ENCODE peak calls at places on chromosomes 4 and X, in six cellular contexts. M, H, E, D, X and B are unnamed samples.

GRCh38 chrX:117808413-117808812 is 308.2 kb downstream of the KLHL13 start:
- DNase-seq in H (no peak), X (no peak), D (no peak), M (peak), E (peak), B (no peak)

GRCh38 chrX:68432648-68433047 is 647 bp downstream of the OPHN1 start:
- DNase-seq in X (peak), D (peak), E (no peak), M (no peak), H (peak), B (no peak)

GRCh38 chr4:89363786-89364185 is 56.2 kb upstream of the GPRIN3 start:
- DNase-seq in D (no peak), H (no peak), M (no peak), E (peak), X (no peak), B (no peak)

GRCh38 chrX:22118161-22118830 is 86.2 kb downstream of the PHEX start:
- DNase-seq in H (peak), D (peak), E (no peak), M (no peak), X (peak), B (no peak)

GRCh38 chr4:100312615-100313355 is 122.5 kb upstream of the DDIT4L start:
- DNase-seq in X (no peak), M (no peak), D (no peak), E (no peak), H (no peak), B (no peak)

GRCh38 chr4:1752284-1753041 is 31.1 kb downstream of the TACC3 start:
- DNase-seq in M (no peak), X (no peak), E (no peak), H (peak), D (no peak), B (no peak)

GRCh38 chr4:17033256-17034245 is 135.1 kb upstream of the LDB2 start:
- DNase-seq in X (no peak), E (no peak), M (no peak), D (no peak), H (peak), B (no peak)

GRCh38 chr4:114383721-114384120 is 214.9 kb upstream of the UGT8 start:
- DNase-seq in D (no peak), X (peak), E (no peak), M (no peak), H (peak), B (no peak)

GRCh38 chrX:43655961-43656494 is at the start of gene MAOA:
- DNase-seq in X (peak), M (no peak), H (no peak), E (peak), D (peak), B (peak)

GRCh38 chr4:1208266-1208961 is 36.0 kb upstream of the SPON2 start:
- DNase-seq in H (no peak), D (no peak), X (no peak), E (no peak), M (no peak), B (no peak)

GRCh38 chr4:111464251-111465045 is 680.8 kb upstream of the FAM241A start:
- DNase-seq in H (no peak), M (no peak), E (no peak), X (no peak), D (no peak), B (no peak)

GRCh38 chrX:64198046-64198445 is 7.5 kb downstream of the AMER1 start:
- DNase-seq in M (no peak), H (no peak), D (no peak), E (no peak), X (no peak), B (no peak)

GRCh38 chr4:187006189-187006618 is 282.5 kb upstream of the FAT1 start:
- DNase-seq in E (no peak), X (peak), M (no peak), H (peak), D (peak), B (no peak)

GRCh38 chrX:120514236-120514635 is 45.1 kb upstream of the LAMP2 start:
- DNase-seq in D (peak), X (peak), H (peak), E (peak), M (no peak), B (no peak)

GRCh38 chr4:153521467-153521866 is 55.3 kb downstream of the TMEM131L start:
- DNase-seq in X (no peak), M (no peak), E (no peak), D (no peak), H (no peak), B (no peak)

GRCh38 chrX:40316502-40316901 is 218.7 kb upstream of the BCOR start:
- DNase-seq in H (no peak), D (no peak), M (no peak), X (no peak), E (no peak), B (no peak)

GRCh38 chr4:5611656-5612187 is 96.6 kb downstream of the EVC2 start:
- DNase-seq in E (no peak), D (no peak), X (no peak), M (no peak), H (peak), B (no peak)

GRCh38 chrX:134908235-134908834 is 82.5 kb upstream of the SMIM10 start:
- DNase-seq in E (no peak), D (peak), H (peak), X (peak), M (no peak), B (no peak)

GRCh38 chr4:22047793-22048192 is 99.2 kb upstream of the KCNIP4 start:
- DNase-seq in D (no peak), M (no peak), X (no peak), E (no peak), H (no peak), B (no peak)

GRCh38 chrX:74925210-74926088 is at the start of gene NEXMIF:
- DNase-seq in D (peak), E (peak), H (no peak), M (no peak), X (peak), B (peak)

GRCh38 chrX:24862343-24862742 is 153.4 kb downstream of the ARX start:
- DNase-seq in X (peak), E (no peak), D (no peak), M (no peak), H (peak), B (no peak)

GRCh38 chr4:52594961-52595360 is 64.1 kb downstream of the USP46 start:
- DNase-seq in H (peak), M (no peak), E (no peak), X (peak), D (no peak), B (no peak)

GRCh38 chrX:40037367-40037766 is 60.4 kb downstream of the BCOR start:
- DNase-seq in D (no peak), H (no peak), M (no peak), X (no peak), E (no peak), B (no peak)

GRCh38 chrX:133269168-133269567 is 51.0 kb upstream of the TFDP3 start:
- DNase-seq in E (no peak), H (no peak), M (no peak), D (no peak), X (no peak), B (no peak)

GRCh38 chrX:134570899-134571298 is 87.4 kb downstream of the PLAC1 start:
- DNase-seq in E (no peak), H (no peak), M (no peak), X (peak), D (no peak), B (no peak)

GRCh38 chr4:186012071-186012470 is 56.9 kb upstream of the TLR3 start:
- DNase-seq in D (no peak), E (no peak), H (no peak), X (no peak), M (no peak), B (no peak)

GRCh38 chrX:635428-636192 is 5.0 kb downstream of the SHOX start:
- DNase-seq in M (no peak), H (no peak), E (peak), X (no peak), D (no peak), B (no peak)

GRCh38 chr4:156638925-156639605 is 332.5 kb downstream of the PDGFC start:
- DNase-seq in H (peak), M (no peak), E (no peak), D (peak), X (peak), B (no peak)

GRCh38 chr4:169774466-169775445 is 17.0 kb upstream of the HPF1 start:
- DNase-seq in M (no peak), D (no peak), E (peak), H (no peak), X (no peak), B (no peak)

GRCh38 chr4:151400343-151400742 is 8.6 kb upstream of the FHIP1A start:
- DNase-seq in D (no peak), X (no peak), E (no peak), H (no peak), M (no peak), B (no peak)

DNA sequence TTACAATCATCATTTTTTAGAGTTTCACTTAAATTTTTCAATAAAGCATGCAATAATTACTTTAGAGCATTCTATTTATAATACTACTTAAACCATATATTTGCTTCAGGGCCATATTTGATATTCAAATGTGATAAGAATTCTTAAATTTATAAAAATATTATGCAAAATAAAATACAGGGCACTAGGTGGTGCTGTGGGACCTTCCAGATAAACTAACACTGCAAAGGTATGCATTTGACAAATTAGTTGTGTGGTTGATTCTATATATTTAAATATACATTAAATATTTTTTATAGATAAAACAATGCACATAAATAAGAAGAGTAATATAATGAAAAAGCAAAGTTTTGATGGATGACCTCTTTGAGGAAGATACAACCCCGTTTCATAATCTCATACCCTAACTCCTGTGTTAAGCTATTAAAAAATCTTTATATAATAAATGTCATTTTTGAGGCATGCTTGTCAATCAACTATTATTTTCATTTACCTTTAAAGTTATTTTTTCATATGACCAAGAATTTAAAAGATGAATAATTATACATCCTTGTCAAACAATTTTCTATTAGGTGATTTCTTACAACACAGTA is 128.4 kb downstream of the REELD1 start:
- DNase-seq in D (peak), M (no peak), X (peak), E (no peak), H (peak), B (no peak)
- H4K91ac ChIP-seq in D (no peak), M (no peak), X (no peak), E (no peak), H (no peak), B (no peak)

DNA sequence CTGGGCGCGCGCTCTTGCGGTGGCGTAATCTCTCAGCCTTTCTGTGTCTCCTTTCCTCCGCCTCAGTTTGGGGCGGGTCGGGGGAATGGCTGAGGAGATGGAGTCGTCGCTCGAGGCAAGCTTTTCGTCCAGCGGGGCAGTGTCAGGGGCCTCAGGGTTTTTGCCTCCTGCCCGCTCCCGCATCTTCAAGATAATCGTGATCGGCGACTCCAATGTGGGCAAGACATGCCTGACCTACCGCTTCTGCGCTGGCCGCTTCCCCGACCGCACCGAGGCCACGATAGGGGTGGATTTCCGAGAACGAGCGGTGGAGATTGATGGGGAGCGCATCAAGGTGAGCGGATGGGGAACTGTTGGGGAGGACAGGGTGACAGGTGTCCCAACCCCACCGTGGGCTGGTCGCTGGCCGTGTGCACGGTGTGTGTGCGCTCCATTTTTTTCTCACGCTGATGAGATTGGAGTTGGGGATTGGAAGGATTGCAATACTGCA is at the start of gene RAB33B:
- DNase-seq in H (peak), E (no peak), M (no peak), D (peak), X (peak), B (no peak)
- H3K23ac ChIP-seq in H (peak), E (no peak), M (no peak), D (no peak), X (peak), B (peak)

GRCh38 chr4:7233601-7234000 is 41.3 kb downstream of the SORCS2 start:
- DNase-seq in X (no peak), E (no peak), M (no peak), H (no peak), D (no peak), B (no peak)
- H4K91ac ChIP-seq in X (no peak), E (no peak), M (no peak), H (no peak), D (no peak), B (no peak)

DNA sequence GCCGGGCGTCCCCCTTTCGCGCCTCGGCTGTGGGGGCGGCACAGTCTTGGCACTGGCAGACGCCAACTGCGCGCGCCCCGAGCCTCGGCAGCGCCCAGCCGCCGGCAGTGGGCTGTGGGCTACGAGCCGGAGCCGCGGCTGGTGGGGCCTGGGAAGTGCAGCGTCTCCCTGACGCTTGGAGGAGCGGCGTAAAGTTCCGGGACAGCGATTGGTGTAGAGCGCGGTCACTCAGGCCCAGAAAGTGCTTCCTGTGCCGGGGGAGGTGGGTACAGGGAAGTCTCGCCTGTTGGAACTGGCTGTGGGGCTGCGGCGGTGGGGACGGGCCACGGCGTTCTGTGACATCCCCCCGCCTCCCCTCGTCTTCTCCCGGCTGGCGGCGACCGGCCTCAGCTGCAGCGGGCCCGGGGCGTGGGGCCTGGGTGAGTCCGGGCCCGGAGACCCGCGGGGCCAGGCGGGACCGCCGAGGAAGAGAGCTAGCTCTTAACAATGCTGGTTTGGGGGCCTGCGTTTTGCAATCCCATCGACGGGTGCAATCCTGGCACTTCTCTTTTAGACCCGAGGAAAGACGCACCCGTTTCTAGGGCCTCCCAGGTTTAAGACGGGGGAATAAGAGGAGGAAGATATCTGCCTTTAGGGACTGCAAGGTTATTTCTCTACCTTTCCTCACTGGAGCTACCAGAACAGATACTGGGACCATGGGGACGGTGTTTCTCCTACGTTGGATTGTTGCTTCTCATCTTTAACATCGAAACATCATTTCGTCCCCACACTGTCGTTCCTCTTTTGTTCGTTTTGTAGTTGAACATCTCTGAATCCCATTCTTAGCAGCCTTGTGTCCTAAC is at the start of the genes RWDD4 and TRAPPC11:
- DNase-seq in X (peak), H (peak), M (peak), D (peak), E (peak), B (peak)
- H3K23ac ChIP-seq in X (no peak), H (peak), M (no peak), D (no peak), E (no peak), B (peak)